ENCODE peak calls at places on chromosomes 1 and 21, in seven cellular contexts. T is breast epithelium; F is heart right ventricle; Q is IMR-90; C is CD8-positive, alpha-beta memory T cell; B is mesendoderm; A is naive thymus-derived CD4-positive, alpha-beta T cell. S is an unnamed sample.

GRCh38 chr1:47970882-47971281 is 26.3 kb downstream of the TRABD2B start:
- DNase-seq in T (no peak), F (no peak), C (no peak), A (no peak), Q (no peak), B (no peak), S (no peak)

GRCh38 chr1:28449904-28450303 is 55.9 kb upstream of the RCC1 start:
- DNase-seq in A (peak), B (no peak), F (no peak), C (no peak), T (no peak), Q (no peak), S (no peak)

GRCh38 chr1:209736467-209737117 is 19.3 kb upstream of the TRAF3IP3 start:
- DNase-seq in A (no peak), C (no peak), Q (no peak), B (no peak), T (no peak), F (no peak), S (no peak)

GRCh38 chr1:154884868-154885706 is 15.0 kb upstream of the KCNN3 start:
- DNase-seq in C (no peak), F (no peak), Q (no peak), T (no peak), A (no peak), B (no peak), S (no peak)

GRCh38 chr1:31181515-31182343 is 58.0 kb downstream of the NKAIN1 start:
- DNase-seq in Q (no peak), F (peak), A (peak), C (no peak), T (no peak), B (peak), S (no peak)

GRCh38 chr1:112721966-112722524 is 6.9 kb upstream of the PPM1J start:
- DNase-seq in T (no peak), B (no peak), F (no peak), A (no peak), C (no peak), Q (no peak), S (no peak)

GRCh38 chr1:23524716-23525401 is 6.2 kb downstream of the E2F2 start:
- DNase-seq in C (peak), F (no peak), B (no peak), Q (no peak), T (no peak), A (peak), S (no peak)

GRCh38 chr21:36962098-36962780 is 4.2 kb downstream of the HLCS start:
- DNase-seq in T (no peak), F (no peak), Q (no peak), A (no peak), C (no peak), B (no peak), S (no peak)

GRCh38 chr1:45299981-45300668 is 26.6 kb upstream of the HPDL start:
- DNase-seq in A (no peak), C (peak), B (peak), T (no peak), Q (peak), F (no peak), S (peak)

GRCh38 chr1:23905461-23906025 is 7.6 kb downstream of the CNR2 start:
- DNase-seq in F (no peak), T (no peak), Q (no peak), C (no peak), A (no peak), B (no peak), S (no peak)

GRCh38 chr1:77076759-77077158 is 142.5 kb downstream of the PIGK start:
- DNase-seq in B (no peak), T (no peak), A (no peak), Q (no peak), C (no peak), F (no peak), S (no peak)

GRCh38 chr1:38064232-38064903 is 17.8 kb upstream of the POU3F1 start:
- DNase-seq in A (no peak), B (peak), F (no peak), C (no peak), Q (peak), T (no peak), S (no peak)

GRCh38 chr1:21368514-21369289 is 71.2 kb upstream of the NBPF3 start:
- DNase-seq in C (peak), B (peak), Q (peak), T (peak), F (peak), A (peak), S (peak)

GRCh38 chr1:57158660-57159059 is 192.8 kb upstream of the C8B start:
- DNase-seq in B (no peak), F (no peak), C (no peak), Q (no peak), T (no peak), A (no peak), S (no peak)

GRCh38 chr1:29123871-29124365 is at the start of gene TMEM200B:
- DNase-seq in A (peak), F (peak), T (no peak), B (no peak), Q (no peak), C (peak), S (peak)

GRCh38 chr1:153363641-153364040 is 6.0 kb downstream of the S100A9 start:
- DNase-seq in A (no peak), C (no peak), Q (no peak), T (no peak), B (no peak), F (no peak), S (no peak)

GRCh38 chr1:35642472-35642955 is 1.2 kb upstream of the PSMB2 start:
- DNase-seq in A (no peak), T (no peak), B (no peak), Q (no peak), F (no peak), C (no peak), S (no peak)

GRCh38 chr1:91397605-91398004 is 7.0 kb downstream of the HFM1 start:
- DNase-seq in C (no peak), A (no peak), T (no peak), Q (no peak), B (peak), F (no peak), S (no peak)

GRCh38 chr1:225928186-225929175 is 4.4 kb upstream of the PYCR2 start:
- DNase-seq in B (no peak), F (no peak), Q (no peak), A (no peak), T (no peak), C (no peak), S (no peak)

GRCh38 chr1:74334147-74334546 is 99.0 kb downstream of the TNNI3K start:
- DNase-seq in A (no peak), C (no peak), F (no peak), Q (peak), T (no peak), B (no peak), S (no peak)

GRCh38 chr1:79568411-79568810 is 561.9 kb upstream of the ADGRL4 start:
- DNase-seq in F (no peak), B (no peak), Q (peak), C (no peak), A (no peak), T (no peak), S (no peak)

GRCh38 chr1:31354266-31354665 is 18.6 kb downstream of the FABP3 start:
- DNase-seq in A (no peak), C (no peak), B (no peak), Q (peak), F (no peak), T (no peak), S (no peak)

GRCh38 chr1:228210076-228210651 is 2.3 kb downstream of the OBSCN start:
- DNase-seq in B (no peak), T (peak), C (no peak), F (peak), A (no peak), Q (no peak), S (no peak)

GRCh38 chr1:240820816-240821215 is 208.9 kb upstream of the GREM2 start:
- DNase-seq in A (no peak), C (no peak), T (no peak), B (no peak), Q (no peak), F (no peak), S (no peak)

GRCh38 chr1:167663002-167663772 is 33.2 kb downstream of the RCSD1 start:
- DNase-seq in A (no peak), Q (peak), T (peak), B (peak), F (peak), C (no peak), S (peak)

GRCh38 chr1:110737206-110737605 is 62.5 kb upstream of the KCNA3 start:
- DNase-seq in T (no peak), B (no peak), F (no peak), Q (no peak), A (no peak), C (no peak), S (no peak)

GRCh38 chr1:152190589-152190988 is 31.6 kb upstream of the RPTN start:
- DNase-seq in B (no peak), A (no peak), Q (peak), C (no peak), F (no peak), T (no peak), S (no peak)

GRCh38 chr21:41833138-41834115 is 45.7 kb downstream of the PRDM15 start:
- DNase-seq in Q (no peak), A (no peak), B (no peak), F (no peak), C (no peak), T (no peak), S (peak)

GRCh38 chr1:201538618-201539551 is at the start of gene NAV1:
- DNase-seq in T (peak), F (peak), Q (peak), C (no peak), A (no peak), B (peak), S (peak)

GRCh38 chr1:184826001-184826400 is 71.3 kb upstream of the EDEM3 start:
- DNase-seq in B (no peak), Q (no peak), A (no peak), F (peak), C (no peak), T (no peak), S (no peak)

GRCh38 chr1:10892138-10893065 is 96.0 kb upstream of the CASZ1 start:
- DNase-seq in F (no peak), C (no peak), B (no peak), Q (no peak), A (no peak), T (no peak), S (no peak)

GRCh38 chr1:178060789-178061556 is 32.9 kb upstream of the RASAL2 start:
- DNase-seq in B (peak), C (no peak), Q (peak), F (no peak), A (no peak), T (no peak), S (no peak)

GRCh38 chr1:238596703-238597102 is 706.0 kb upstream of the ZP4 start:
- DNase-seq in F (no peak), B (no peak), C (no peak), T (no peak), Q (no peak), A (no peak), S (no peak)

GRCh38 chr21:21397464-21397863 is 399.3 kb downstream of the NCAM2 start:
- DNase-seq in A (no peak), Q (no peak), F (no peak), C (no peak), B (no peak), T (no peak), S (no peak)

GRCh38 chr1:13749543-13750307 is 49.7 kb downstream of the PRDM2 start:
- DNase-seq in A (peak), C (no peak), T (no peak), B (peak), F (peak), Q (peak), S (peak)

GRCh38 chr1:65525297-65526048 is 105.0 kb downstream of the LEPR start:
- DNase-seq in C (no peak), Q (no peak), A (no peak), F (peak), B (no peak), T (no peak), S (peak)

GRCh38 chr1:59302297-59302696 is 5.4 kb downstream of the FGGY start:
- DNase-seq in F (no peak), Q (no peak), T (no peak), A (no peak), B (no peak), C (no peak), S (no peak)

GRCh38 chr21:46060596-46061061 is 37.3 kb upstream of the COL6A2 start:
- DNase-seq in F (peak), B (no peak), T (peak), Q (peak), C (no peak), A (peak), S (peak)

GRCh38 chr21:42236693-42237092 is 17.8 kb downstream of the ABCG1 start:
- DNase-seq in T (no peak), B (no peak), F (no peak), C (peak), A (no peak), Q (no peak), S (no peak)

GRCh38 chr1:62457955-62458354 is 21.1 kb downstream of the USP1 start:
- DNase-seq in T (no peak), A (no peak), F (no peak), C (no peak), B (no peak), Q (no peak), S (no peak)

DNA sequence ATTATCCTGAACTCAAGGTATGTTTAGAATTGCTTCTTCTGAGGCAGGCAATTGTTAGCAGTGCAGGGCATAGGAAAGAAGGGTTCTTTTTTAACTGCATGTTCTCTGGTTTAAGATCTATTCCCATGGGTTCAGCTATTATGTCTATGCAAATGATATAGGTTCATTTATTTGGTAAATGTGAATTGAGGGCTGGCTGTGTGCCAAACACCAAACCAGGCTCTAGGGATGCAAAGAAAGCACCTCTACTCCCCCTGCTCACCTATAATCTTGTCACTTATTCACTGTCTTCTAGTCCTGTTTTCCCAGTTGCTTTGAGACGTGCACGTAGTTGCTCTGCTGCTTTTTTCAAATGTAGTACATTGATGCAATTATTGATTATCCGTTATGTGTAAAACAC is 691 bp upstream of the KIFAP3 start:
- DNase-seq in F (no peak), T (no peak), A (no peak), B (no peak), Q (no peak), C (no peak), S (peak)
- H3K4me3 ChIP-seq in F (no peak), T (peak), A (peak), B (no peak), Q (peak), C (peak), S (peak)

GRCh38 chr1:42210421-42211133 is 46.0 kb upstream of the GUCA2A start:
- DNase-seq in F (no peak), B (no peak), A (no peak), C (no peak), Q (peak), T (no peak), S (no peak)

GRCh38 chr1:42211224-42211623 is 46.7 kb upstream of the GUCA2A start:
- DNase-seq in Q (peak), A (no peak), B (no peak), C (no peak), F (no peak), T (no peak), S (no peak)

GRCh38 chr1:42209516-42210370 is 45.2 kb upstream of the GUCA2A start:
- DNase-seq in C (no peak), T (no peak), F (no peak), B (peak), Q (peak), A (no peak), S (no peak)

GRCh38 chr1:42219627-42220026 is 55.1 kb upstream of the GUCA2A start:
- DNase-seq in C (no peak), A (no peak), T (no peak), Q (no peak), B (no peak), F (no peak), S (no peak)

GRCh38 chr1:42214447-42214871 is 49.9 kb upstream of the GUCA2A start:
- DNase-seq in Q (peak), A (no peak), F (no peak), C (no peak), T (peak), B (no peak), S (no peak)
- H3K4me3 ChIP-seq in Q (no peak), A (no peak), F (no peak), C (no peak), T (no peak), B (no peak), S (no peak)

GRCh38 chr1:25433389-25434186 is 2.9 kb downstream of the MACO1 start:
- DNase-seq in F (no peak), B (no peak), A (no peak), Q (no peak), T (no peak), C (no peak), S (no peak)
- H3K4me3 ChIP-seq in F (no peak), B (no peak), A (peak), Q (no peak), T (no peak), C (no peak), S (no peak)

GRCh38 chr1:19083081-19083480 is 126.6 kb upstream of the IFFO2 start:
- DNase-seq in B (no peak), C (no peak), T (no peak), F (no peak), Q (peak), A (no peak), S (no peak)

GRCh38 chr1:19079983-19080472 is 123.6 kb upstream of the IFFO2 start:
- DNase-seq in A (no peak), T (no peak), F (no peak), Q (peak), B (no peak), C (no peak), S (no peak)

GRCh38 chr1:19080715-19081114 is 124.2 kb upstream of the IFFO2 start:
- DNase-seq in F (no peak), B (no peak), C (no peak), Q (peak), A (no peak), T (no peak), S (no peak)

GRCh38 chr1:19079541-19079940 is 123.1 kb upstream of the IFFO2 start:
- DNase-seq in C (no peak), T (no peak), F (no peak), Q (no peak), B (no peak), A (no peak), S (no peak)

GRCh38 chr1:19081218-19081893 is 124.9 kb upstream of the IFFO2 start:
- DNase-seq in B (peak), Q (peak), A (no peak), F (no peak), T (no peak), C (no peak), S (no peak)
- H3K4me3 ChIP-seq in B (no peak), Q (no peak), A (no peak), F (no peak), T (peak), C (no peak), S (no peak)

GRCh38 chr1:231493421-231494185 is 34.9 kb upstream of the TSNAX start:
- DNase-seq in A (no peak), B (peak), T (no peak), Q (peak), F (no peak), C (no peak), S (no peak)
- H3K4me3 ChIP-seq in A (no peak), B (no peak), T (no peak), Q (no peak), F (no peak), C (no peak), S (no peak)

GRCh38 chr1:156676450-156676819 is 772 bp downstream of the NES start:
- DNase-seq in T (no peak), B (no peak), F (no peak), Q (no peak), C (no peak), A (no peak), S (no peak)
- H3K4me3 ChIP-seq in T (peak), B (peak), F (peak), Q (peak), C (no peak), A (no peak), S (peak)

S was measured in ovary.